ENCODE peak calls at places on chromosomes 5 and 9, in nine cellular contexts. P, S, U, W, Y, F, N, B and X are unnamed samples.

GRCh38 chr9:96150324-96151023 is 151.5 kb downstream of the HSD17B3 start:
- DNase-seq in S (peak; percentile 23), P (no peak), N (no peak), Y (peak; percentile 37), F (peak; percentile 64), B (no peak), W (no peak), U (no peak), X (peak; percentile 47)

GRCh38 chr5:170115925-170116324 is 10.2 kb downstream of the FOXI1 start:
- DNase-seq in U (no peak), P (no peak), N (no peak), S (no peak), W (no peak), Y (no peak), F (no peak), B (no peak), X (no peak)

GRCh38 chr9:94269264-94269663 is 10.2 kb downstream of the ZNF169 start:
- DNase-seq in W (no peak), P (no peak), B (no peak), U (peak; percentile 74), S (no peak), F (no peak), Y (no peak), N (peak; percentile 14), X (no peak)

GRCh38 chr5:143874312-143874711 is 62.4 kb downstream of the HMHB1 start:
- DNase-seq in F (no peak), P (no peak), S (no peak), N (no peak), U (no peak), W (no peak), B (no peak), Y (no peak), X (no peak)

GRCh38 chr9:18907927-18908625 is 124.9 kb downstream of the SAXO1 start:
- DNase-seq in F (no peak), W (no peak), S (no peak), N (no peak), B (no peak), Y (no peak), U (no peak), P (no peak), X (no peak)

GRCh38 chr5:124873189-124873588 is 126.8 kb upstream of the ZNF608 start:
- DNase-seq in F (no peak), P (no peak), Y (no peak), W (no peak), N (no peak), U (no peak), S (no peak), B (no peak), X (no peak)

GRCh38 chr5:97044057-97044456 is 98.4 kb downstream of the LIX1 start:
- DNase-seq in Y (no peak), S (no peak), N (peak; percentile 54), U (no peak), B (peak; percentile 52), F (no peak), W (no peak), P (no peak), X (no peak)

GRCh38 chr9:893843-894420 is 52.4 kb downstream of the DMRT1 start:
- DNase-seq in Y (peak; percentile 49), F (peak; percentile 50), N (peak; percentile 50), S (no peak), P (peak; percentile 20), B (peak; percentile 50), W (peak; percentile 16), U (peak; percentile 1), X (peak; percentile 51)

GRCh38 chr9:6680797-6681146 is 35.2 kb upstream of the GLDC start:
- DNase-seq in W (no peak), Y (peak; percentile 57), P (peak; percentile 67), B (peak; percentile 64), U (no peak), F (peak; percentile 82), S (no peak), N (no peak), X (peak; percentile 61)

GRCh38 chr5:110880413-110880812 is 141.6 kb downstream of the SLC25A46 start:
- DNase-seq in U (no peak), B (no peak), F (no peak), N (no peak), S (no peak), W (peak; percentile 78), P (no peak), Y (no peak), X (no peak)

GRCh38 chr9:114286146-114286679 is 36.7 kb upstream of the ORM1 start:
- DNase-seq in F (peak; percentile 3), N (no peak), W (no peak), P (no peak), Y (no peak), U (no peak), S (no peak), B (no peak), X (no peak)

GRCh38 chr9:119337566-119337965 is 31.7 kb downstream of the BRINP1 start:
- DNase-seq in Y (no peak), B (no peak), U (no peak), N (no peak), F (no peak), P (no peak), S (no peak), W (no peak), X (no peak)

GRCh38 chr9:113886933-113887332 is 10.8 kb downstream of the ZNF618 start:
- DNase-seq in W (no peak), S (no peak), Y (no peak), F (no peak), N (no peak), B (no peak), P (no peak), U (no peak), X (no peak)

GRCh38 chr5:94181940-94182339 is 436.5 kb downstream of the KIAA0825 start:
- DNase-seq in W (no peak), F (no peak), P (no peak), Y (no peak), S (no peak), N (peak; percentile 43), U (peak; percentile 7), B (no peak), X (no peak)

GRCh38 chr9:137435381-137435891 is 5.7 kb downstream of the ENTPD8 start:
- DNase-seq in W (no peak), N (no peak), S (no peak), Y (no peak), U (no peak), P (no peak), F (peak; percentile 34), B (no peak), X (peak; percentile 47)

GRCh38 chr5:174317261-174317894 is 271.9 kb downstream of the NSG2 start:
- DNase-seq in U (peak; percentile 78), S (no peak), F (no peak), Y (no peak), B (peak; percentile 68), P (peak; percentile 39), N (peak; percentile 87), W (no peak), X (no peak)

GRCh38 chr5:15774632-15775031 is 274.7 kb downstream of the FBXL7 start:
- DNase-seq in F (no peak), N (no peak), Y (no peak), U (no peak), B (no peak), P (no peak), W (no peak), S (no peak), X (no peak)

GRCh38 chr9:127555830-127556820 is 56.0 kb upstream of the STXBP1 start:
- DNase-seq in B (no peak), F (peak; percentile 63), Y (peak; percentile 32), P (no peak), W (peak; percentile 82), N (no peak), U (no peak), S (peak; percentile 31), X (peak; percentile 19)